ENCODE peak calls at places on chromosomes 4 and X, in ten cellular contexts. M is NCI-H1105 treated with DMSO at 0.1 percent for 48 hours; U is ELR; C is IMR-90; R is effector CD4-positive, alpha-beta T cell; X is CD8-positive, alpha-beta memory T cell; V is MCF 10A; E is tibial artery; K is brain microvascular endothelial cell; D is lower lobe of right lung. Q is an unnamed sample.

GRCh38 chr4:150302553-150302952 is 224.3 kb downstream of the DCLK2 start:
- DNase-seq in E (peak), X (no peak), D (no peak), C (peak), K (peak), U (peak), V (peak), M (no peak), R (no peak), Q (peak)

GRCh38 chrX:111086521-111087127 is 9.4 kb upstream of the PAK3 start:
- DNase-seq in V (no peak), M (peak), K (no peak), U (no peak), C (no peak), X (no peak), E (no peak), D (no peak), R (no peak), Q (no peak)

GRCh38 chr4:85932371-85933305 is 427.2 kb downstream of the MAPK10 start:
- DNase-seq in E (no peak), D (no peak), K (no peak), V (no peak), M (no peak), X (no peak), U (peak), C (no peak), R (no peak), Q (no peak)

GRCh38 chr4:2081540-2081939 is 22.4 kb downstream of the NAT8L start:
- DNase-seq in U (no peak), E (no peak), V (no peak), M (no peak), C (no peak), X (no peak), D (no peak), R (no peak), K (no peak), Q (no peak)

GRCh38 chr4:159410076-159410777 is 307.3 kb downstream of the RAPGEF2 start:
- DNase-seq in M (no peak), D (no peak), X (no peak), K (peak), U (peak), R (no peak), V (peak), E (no peak), C (peak), Q (no peak)

GRCh38 chrX:43380704-43381103 is 275.4 kb upstream of the MAOA start:
- DNase-seq in K (no peak), E (no peak), X (no peak), M (no peak), D (no peak), U (no peak), R (no peak), C (no peak), V (no peak), Q (no peak)

GRCh38 chr4:142719854-142720541 is 126.1 kb downstream of the INPP4B start:
- DNase-seq in R (no peak), K (no peak), V (peak), X (no peak), E (no peak), M (peak), C (peak), U (peak), D (no peak), Q (no peak)

GRCh38 chrX:86171366-86171765 is 23.1 kb downstream of the DACH2 start:
- DNase-seq in C (peak), E (no peak), M (no peak), K (peak), X (no peak), R (no peak), V (peak), D (no peak), U (peak), Q (no peak)

GRCh38 chrX:70332600-70332999 is 42.7 kb downstream of the KIF4A start:
- DNase-seq in D (no peak), M (no peak), K (no peak), R (no peak), X (no peak), U (peak), E (no peak), V (no peak), C (no peak), Q (no peak)

Q was measured in AG09319.